ENCODE peak calls at places on chromosomes 7 and 10, in seven cellular contexts. R, Q, K, N, V, I and U are unnamed samples.

GRCh38 chr7:49187543-49188268 is 263.4 kb downstream of the CDC14C start:
- DNase-seq in R (no peak), Q (no peak), K (no peak), N (no peak), V (no peak), I (no peak), U (no peak)

GRCh38 chr10:114179747-114180146 is 594 bp downstream of the TDRD1 start:
- DNase-seq in R (no peak), Q (no peak), K (no peak), N (no peak), V (no peak), I (no peak), U (no peak)

GRCh38 chr7:33072471-33072870 is 9.9 kb upstream of the NT5C3A start:
- DNase-seq in R (no peak), Q (no peak), K (peak), N (peak), V (no peak), I (no peak), U (no peak)

GRCh38 chr10:100518761-100519241 is 860 bp downstream of the SEC31B start:
- DNase-seq in R (peak), Q (peak), K (no peak), N (peak), V (peak), I (peak), U (no peak)

GRCh38 chr7:75064291-75064690 is 9.3 kb downstream of the RCC1L start:
- DNase-seq in R (peak), Q (no peak), K (no peak), N (no peak), V (no peak), I (no peak), U (no peak)

GRCh38 chr10:12348870-12349627 is at the start of gene CAMK1D:
- DNase-seq in R (peak), Q (peak), K (no peak), N (peak), V (peak), I (peak), U (peak)

GRCh38 chr10:28991738-28992270 is 297.1 kb upstream of the LYZL1 start:
- DNase-seq in R (no peak), Q (peak), K (no peak), N (peak), V (peak), I (no peak), U (no peak)

GRCh38 chr7:15396210-15397158 is 165.3 kb downstream of the AGMO start:
- DNase-seq in R (no peak), Q (no peak), K (no peak), N (no peak), V (no peak), I (no peak), U (no peak)

GRCh38 chr10:79027147-79028055 is 41.4 kb upstream of the ZMIZ1 start:
- DNase-seq in R (peak), Q (peak), K (no peak), N (no peak), V (no peak), I (no peak), U (peak)

GRCh38 chr10:35916791-35917190 is 274.7 kb upstream of the FZD8 start:
- DNase-seq in R (no peak), Q (no peak), K (no peak), N (peak), V (no peak), I (no peak), U (no peak)

GRCh38 chr7:112986256-112987031 is 100.2 kb downstream of the GPR85 start:
- DNase-seq in R (no peak), Q (no peak), K (peak), N (peak), V (no peak), I (no peak), U (no peak)

GRCh38 chr7:45241339-45242109 is 83.9 kb downstream of the RAMP3 start:
- DNase-seq in R (no peak), Q (peak), K (no peak), N (no peak), V (no peak), I (no peak), U (no peak)

GRCh38 chr7:12653127-12653917 is 34.1 kb upstream of the ARL4A start:
- DNase-seq in R (no peak), Q (no peak), K (no peak), N (peak), V (no peak), I (no peak), U (no peak)

GRCh38 chr7:151862606-151863381 is 14.1 kb downstream of the PRKAG2 start:
- DNase-seq in R (peak), Q (no peak), K (no peak), N (no peak), V (no peak), I (no peak), U (no peak)

GRCh38 chr10:74558897-74559296 is 267.5 kb upstream of the KAT6B start:
- DNase-seq in R (no peak), Q (no peak), K (no peak), N (no peak), V (no peak), I (no peak), U (no peak)

GRCh38 chr10:76397957-76398665 is 966.7 kb downstream of the LRMDA start:
- DNase-seq in R (no peak), Q (no peak), K (no peak), N (no peak), V (no peak), I (no peak), U (peak)

GRCh38 chr10:117419921-117420320 is 44.7 kb upstream of the PDZD8 start:
- DNase-seq in R (no peak), Q (no peak), K (no peak), N (no peak), V (no peak), I (no peak), U (no peak)

GRCh38 chr7:111842489-111842888 is 280.2 kb upstream of the IMMP2L start:
- DNase-seq in R (no peak), Q (no peak), K (no peak), N (no peak), V (no peak), I (no peak), U (no peak)

GRCh38 chr7:1257863-1258262 is 25.2 kb downstream of the UNCX start:
- DNase-seq in R (peak), Q (no peak), K (no peak), N (no peak), V (no peak), I (no peak), U (no peak)

GRCh38 chr10:106450966-106451365 is 713.5 kb downstream of the SORCS1 start:
- DNase-seq in R (no peak), Q (no peak), K (no peak), N (peak), V (no peak), I (no peak), U (no peak)

GRCh38 chr7:11830582-11831382 is 1.2 kb downstream of the THSD7A start:
- DNase-seq in R (no peak), Q (no peak), K (no peak), N (peak), V (no peak), I (no peak), U (no peak)

GRCh38 chr7:44852590-44852989 is 4.7 kb upstream of the H2AZ2 start:
- DNase-seq in R (no peak), Q (no peak), K (no peak), N (no peak), V (no peak), I (no peak), U (no peak)

GRCh38 chr10:101158101-101159058 is 27.3 kb downstream of the TLX1 start:
- DNase-seq in R (no peak), Q (no peak), K (no peak), N (no peak), V (no peak), I (no peak), U (no peak)

GRCh38 chr10:76583711-76584161 is 1053.9 kb downstream of the KCNMA1 start:
- DNase-seq in R (no peak), Q (no peak), K (no peak), N (peak), V (no peak), I (no peak), U (no peak)

GRCh38 chr10:69101451-69102095 is 13.7 kb downstream of the SRGN start:
- DNase-seq in R (no peak), Q (no peak), K (no peak), N (peak), V (no peak), I (no peak), U (no peak)

GRCh38 chr10:114507449-114507848 is 103.1 kb upstream of the AFAP1L2 start:
- DNase-seq in R (no peak), Q (peak), K (no peak), N (no peak), V (no peak), I (no peak), U (no peak)

GRCh38 chr7:69429817-69430501 is 168.3 kb upstream of the AUTS2 start:
- DNase-seq in R (peak), Q (peak), K (no peak), N (no peak), V (no peak), I (peak), U (peak)

GRCh38 chr7:76211216-76211615 is 9.5 kb downstream of the SRRM3 start:
- DNase-seq in R (no peak), Q (no peak), K (no peak), N (no peak), V (no peak), I (no peak), U (no peak)

GRCh38 chr7:88314092-88314491 is 7.4 kb upstream of the STEAP4 start:
- DNase-seq in R (no peak), Q (no peak), K (no peak), N (peak), V (no peak), I (no peak), U (no peak)

GRCh38 chr10:126872768-126873167 is 32.5 kb upstream of the DOCK1 start:
- DNase-seq in R (no peak), Q (no peak), K (no peak), N (peak), V (no peak), I (no peak), U (no peak)

GRCh38 chr10:49448924-49449323 is 53.0 kb upstream of the DRGX start:
- DNase-seq in R (no peak), Q (no peak), K (no peak), N (peak), V (no peak), I (no peak), U (no peak)

GRCh38 chr10:104123397-104123796 is 1.4 kb downstream of the SFR1 start:
- DNase-seq in R (no peak), Q (no peak), K (no peak), N (peak), V (peak), I (no peak), U (no peak)

GRCh38 chr10:86046845-86047460 is 319.6 kb downstream of the GRID1 start:
- DNase-seq in R (no peak), Q (no peak), K (no peak), N (no peak), V (no peak), I (no peak), U (peak)

GRCh38 chr7:142459557-142459963 is 201.7 kb upstream of the PRSS58 start:
- DNase-seq in R (no peak), Q (no peak), K (no peak), N (peak), V (peak), I (no peak), U (no peak)

GRCh38 chr10:69130251-69130650 is 6.3 kb downstream of the VPS26A start:
- DNase-seq in R (no peak), Q (no peak), K (no peak), N (peak), V (no peak), I (no peak), U (no peak)

GRCh38 chr10:12408472-12408871 is 59.1 kb downstream of the CAMK1D start:
- DNase-seq in R (no peak), Q (no peak), K (no peak), N (no peak), V (no peak), I (no peak), U (no peak)

GRCh38 chr7:48154792-48155413 is 16.4 kb upstream of the ABCA13 start:
- DNase-seq in R (no peak), Q (no peak), K (no peak), N (peak), V (peak), I (no peak), U (no peak)

GRCh38 chr10:93420091-93420490 is 62.0 kb downstream of the MYOF start:
- DNase-seq in R (no peak), Q (no peak), K (no peak), N (peak), V (no peak), I (no peak), U (no peak)